ENCODE peak calls at places on chromosomes 2 and 18, in five cellular contexts. B is CD8-positive, alpha-beta T cell; X is fibroblast of lung; R is colonic mucosa; T is right lobe of liver. P is an unnamed sample. For H3K9me3, the result is how much of the 10 kb centered on the place peaks cover.

GRCh38 chr18:49238433-49239042 is 221.9 kb downstream of the DYM start:
- DNase-seq in B (no peak), X (peak), R (no peak), T (no peak), P (no peak)

GRCh38 chr18:77101410-77102245 is 31.0 kb downstream of the MBP start:
- DNase-seq in B (peak), X (peak), R (peak), T (peak), P (no peak)

GRCh38 chr18:61334951-61335736 is 1.9 kb downstream of the CDH20 start:
- DNase-seq in B (no peak), X (no peak), R (no peak), T (no peak), P (no peak)

GRCh38 chr2:203225423-203226039 is 13.3 kb upstream of the CYP20A1 start:
- DNase-seq in B (peak), X (peak), R (no peak), T (no peak), P (peak)

GRCh38 chr2:44928660-44929471 is 12.6 kb upstream of the SIX3 start:
- DNase-seq in B (no peak), X (no peak), R (no peak), T (no peak), P (no peak)

GRCh38 chr18:58942486-58942885 is 77.8 kb downstream of the ZNF532 start:
- DNase-seq in B (no peak), X (peak), R (no peak), T (peak), P (no peak)

GRCh38 chr2:27446057-27446456 is 3.9 kb downstream of the KRTCAP3 start:
- DNase-seq in B (no peak), X (no peak), R (peak), T (peak), P (no peak)

GRCh38 chr2:237866119-237866621 is 6.7 kb downstream of the RAMP1 start:
- DNase-seq in B (no peak), X (peak), R (no peak), T (no peak), P (no peak)

GRCh38 chr2:271917-272316 is 7.2 kb downstream of the ACP1 start:
- DNase-seq in B (no peak), X (no peak), R (no peak), T (no peak), P (no peak)

GRCh38 chr2:221446140-221446539 is 126.0 kb downstream of the EPHA4 start:
- DNase-seq in B (no peak), X (no peak), R (no peak), T (no peak), P (no peak)

GRCh38 chr2:15762449-15762848 is 170.8 kb downstream of the DDX1 start:
- DNase-seq in B (no peak), X (no peak), R (no peak), T (no peak), P (no peak)

GRCh38 chr2:233075141-233075965 is 15.2 kb downstream of the INPP5D start:
- DNase-seq in B (no peak), X (no peak), R (no peak), T (no peak), P (no peak)

GRCh38 chr2:11377915-11378649 is 33.6 kb upstream of the ROCK2 start:
- DNase-seq in B (no peak), X (no peak), R (no peak), T (no peak), P (no peak)

GRCh38 chr2:83079007-83079406 is 1380.1 kb downstream of the SUCLG1 start:
- DNase-seq in B (no peak), X (no peak), R (no peak), T (no peak), P (no peak)

GRCh38 chr2:165634282-165634681 is 159.8 kb downstream of the GALNT3 start:
- DNase-seq in B (no peak), X (peak), R (no peak), T (no peak), P (no peak)

GRCh38 chr2:33411765-33412164 is 64.7 kb upstream of the RASGRP3 start:
- DNase-seq in B (no peak), X (peak), R (no peak), T (no peak), P (no peak)

GRCh38 chr2:130776550-130776949 is 21.2 kb downstream of the AMER3 start:
- DNase-seq in B (no peak), X (no peak), R (no peak), T (no peak), P (no peak)

GRCh38 chr2:151967829-151968722 is 130.8 kb downstream of the CACNB4 start:
- DNase-seq in B (no peak), X (no peak), R (no peak), T (no peak), P (no peak)

GRCh38 chr2:158457826-158458616 is 1.3 kb downstream of the PKP4 start:
- DNase-seq in B (peak), X (peak), R (peak), T (peak), P (peak)

GRCh38 chr2:204795156-204795555 is 249.9 kb downstream of the PARD3B start:
- DNase-seq in B (no peak), X (peak), R (no peak), T (no peak), P (no peak)

GRCh38 chr2:196259507-196260481 is 88.4 kb upstream of the STK17B start:
- DNase-seq in B (peak), X (peak), R (no peak), T (no peak), P (no peak)

GRCh38 chr2:159658887-159659437 is 42.6 kb upstream of the BAZ2B start:
- DNase-seq in B (no peak), X (peak), R (no peak), T (no peak), P (no peak)

GRCh38 chr18:63262369-63263335 is 56.9 kb downstream of the BCL2 start:
- DNase-seq in B (no peak), X (no peak), R (no peak), T (no peak), P (no peak)

GRCh38 chr18:10298346-10298745 is 156.1 kb upstream of the APCDD1 start:
- DNase-seq in B (no peak), X (no peak), R (no peak), T (no peak), P (no peak)

GRCh38 chr2:38264649-38265322 is 112.3 kb downstream of the ATL2 start:
- DNase-seq in B (no peak), X (peak), R (no peak), T (no peak), P (no peak)

GRCh38 chr2:98663521-98664090 is 55.2 kb downstream of the UNC50 start:
- DNase-seq in B (peak), X (no peak), R (no peak), T (no peak), P (no peak)

GRCh38 chr2:88829607-88830463 is 138.4 kb downstream of the RPIA start:
- DNase-seq in B (no peak), X (no peak), R (no peak), T (no peak), P (no peak)

GRCh38 chr2:217922101-217923006 is 80.4 kb downstream of the TNS1 start:
- DNase-seq in B (no peak), X (peak), R (no peak), T (no peak), P (no peak)

GRCh38 chr2:239009001-239009961 is 161.4 kb downstream of the TWIST2 start:
- DNase-seq in B (no peak), X (no peak), R (no peak), T (no peak), P (no peak)

GRCh38 chr2:203018181-203018580 is 3.5 kb downstream of the NBEAL1 start:
- DNase-seq in B (no peak), X (peak), R (no peak), T (no peak), P (no peak)

GRCh38 chr2:148699830-148700229 is 55.3 kb downstream of the EPC2 start:
- DNase-seq in B (no peak), X (no peak), R (no peak), T (no peak), P (no peak)
- H3K9me3 ChIP-seq in B (under half), X (under half), R (under half), T (under half), P (under half)

GRCh38 chr2:219663116-219663762 is 35.8 kb downstream of the SLC4A3 start:
- DNase-seq in B (no peak), X (no peak), R (no peak), T (no peak), P (no peak)
- H3K9me3 ChIP-seq in B (under half), X (under half), R (under half), T (under half), P (under half)

GRCh38 chr2:157105372-157105771 is 152.1 kb upstream of the GALNT5 start:
- DNase-seq in B (no peak), X (no peak), R (no peak), T (no peak), P (no peak)

GRCh38 chr2:157107460-157107859 is 150.0 kb upstream of the GALNT5 start:
- DNase-seq in B (no peak), X (no peak), R (no peak), T (no peak), P (no peak)

GRCh38 chr2:157106950-157107349 is 150.6 kb upstream of the GALNT5 start:
- DNase-seq in B (no peak), X (peak), R (no peak), T (no peak), P (no peak)

GRCh38 chr2:157107877-157108276 is 149.6 kb upstream of the GALNT5 start:
- DNase-seq in B (no peak), X (peak), R (peak), T (no peak), P (no peak)
- H3K9me3 ChIP-seq in B (under half), X (under half), R (under half), T (under half), P (under half)

DNA sequence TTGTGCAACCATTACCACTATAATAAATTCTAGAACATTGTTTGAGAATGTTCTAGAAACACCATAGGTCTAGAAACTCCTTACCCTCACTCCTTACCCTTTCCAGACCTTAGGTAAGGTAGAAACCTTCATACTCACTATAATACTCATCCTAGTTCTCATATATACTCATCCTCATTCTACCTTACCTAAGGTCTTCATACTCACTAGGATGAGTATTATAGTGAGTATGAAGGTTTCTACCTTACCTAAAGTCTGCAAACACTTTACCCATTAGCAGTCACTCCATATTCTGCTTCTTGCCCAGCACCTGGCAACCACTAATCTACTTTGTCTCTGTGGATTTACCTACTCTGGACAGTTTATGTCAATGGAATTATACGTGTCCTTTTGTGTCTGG is 75.0 kb downstream of the TMEM185B start:
- DNase-seq in B (no peak), X (no peak), R (no peak), T (no peak), P (no peak)
- H3K9me3 ChIP-seq in B (under half), X (under half), R (under half), T (under half), P (under half)

GRCh38 chr18:70577023-70577420 is 288.2 kb downstream of the SOCS6 start:
- DNase-seq in B (no peak), X (no peak), R (no peak), T (no peak), P (no peak)
- H3K9me3 ChIP-seq in B (under half), X (under half), R (under half), T (under half), P (under half)

DNA sequence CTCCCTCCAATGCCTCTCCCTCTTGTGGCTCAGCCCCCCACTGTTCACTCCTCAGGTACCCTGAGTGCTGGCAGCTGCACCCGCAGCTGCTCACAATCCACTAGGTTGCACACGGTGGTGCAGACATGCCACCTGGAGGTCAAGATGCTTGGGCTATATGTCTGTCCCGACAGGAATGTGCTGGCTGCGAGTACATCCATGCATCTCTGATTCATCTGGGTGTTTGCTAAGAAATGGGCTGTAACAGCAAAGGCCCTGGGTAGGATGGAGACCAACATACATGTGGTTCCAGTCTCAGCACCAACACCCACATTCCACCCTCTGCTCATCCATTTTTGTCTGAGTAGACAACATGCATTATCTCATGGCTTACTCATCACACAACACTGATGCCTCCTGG is 31.3 kb downstream of the ANKMY1 start:
- DNase-seq in B (no peak), X (no peak), R (no peak), T (no peak), P (no peak)
- H3K9me3 ChIP-seq in B (under half), X (under half), R (under half), T (under half), P (under half)

P was measured in T-helper 17 cell.